ENCODE peak calls at places on chromosomes 6 and 20, in seven cellular contexts. One of them, this sample, is unnamed.

GRCh38 chr6:147211831-147212230 is 7.6 kb downstream of the STXBP5 start:
- DNase-seq in WERI-Rb-1: no peak
- DNase-seq in psoas muscle: no peak
- DNase-seq in brain microvascular endothelial cell: no peak
- DNase-seq in Panc1: no peak
- DNase-seq in CD8-positive, alpha-beta T cell: no peak
- DNase-seq in mammary epithelial cell: no peak
- DNase-seq in this sample: no peak

GRCh38 chr6:85460951-85461805 is 11.3 kb downstream of the NT5E start:
- DNase-seq in WERI-Rb-1: no peak
- DNase-seq in psoas muscle: no peak
- DNase-seq in brain microvascular endothelial cell: no peak
- DNase-seq in Panc1: no peak
- DNase-seq in CD8-positive, alpha-beta T cell: peak
- DNase-seq in mammary epithelial cell: peak
- DNase-seq in this sample: no peak

GRCh38 chr6:169038691-169039090 is 215.0 kb downstream of the THBS2 start:
- DNase-seq in WERI-Rb-1: no peak
- DNase-seq in psoas muscle: no peak
- DNase-seq in brain microvascular endothelial cell: no peak
- DNase-seq in Panc1: no peak
- DNase-seq in CD8-positive, alpha-beta T cell: no peak
- DNase-seq in mammary epithelial cell: no peak
- DNase-seq in this sample: no peak

GRCh38 chr20:58231678-58232077 is 3.2 kb upstream of the ANKRD60 start:
- DNase-seq in WERI-Rb-1: no peak
- DNase-seq in psoas muscle: no peak
- DNase-seq in brain microvascular endothelial cell: no peak
- DNase-seq in Panc1: no peak
- DNase-seq in CD8-positive, alpha-beta T cell: no peak
- DNase-seq in mammary epithelial cell: no peak
- DNase-seq in this sample: peak

GRCh38 chr20:22752324-22752723 is 168.0 kb upstream of the FOXA2 start:
- DNase-seq in WERI-Rb-1: no peak
- DNase-seq in psoas muscle: no peak
- DNase-seq in brain microvascular endothelial cell: no peak
- DNase-seq in Panc1: no peak
- DNase-seq in CD8-positive, alpha-beta T cell: no peak
- DNase-seq in mammary epithelial cell: no peak
- DNase-seq in this sample: no peak

GRCh38 chr20:4013041-4013440 is 2.3 kb downstream of the RNF24 start:
- DNase-seq in WERI-Rb-1: no peak
- DNase-seq in psoas muscle: no peak
- DNase-seq in brain microvascular endothelial cell: no peak
- DNase-seq in Panc1: no peak
- DNase-seq in CD8-positive, alpha-beta T cell: no peak
- DNase-seq in mammary epithelial cell: no peak
- DNase-seq in this sample: no peak

GRCh38 chr6:123850555-123850954 is 46.9 kb downstream of the NKAIN2 start:
- DNase-seq in WERI-Rb-1: no peak
- DNase-seq in psoas muscle: no peak
- DNase-seq in brain microvascular endothelial cell: no peak
- DNase-seq in Panc1: no peak
- DNase-seq in CD8-positive, alpha-beta T cell: no peak
- DNase-seq in mammary epithelial cell: no peak
- DNase-seq in this sample: no peak

GRCh38 chr6:16401868-16402267 is 163.5 kb downstream of the GMPR start:
- DNase-seq in WERI-Rb-1: no peak
- DNase-seq in psoas muscle: no peak
- DNase-seq in brain microvascular endothelial cell: no peak
- DNase-seq in Panc1: no peak
- DNase-seq in CD8-positive, alpha-beta T cell: no peak
- DNase-seq in mammary epithelial cell: no peak
- DNase-seq in this sample: no peak

GRCh38 chr6:43916924-43917877 is 147.2 kb downstream of the VEGFA start:
- DNase-seq in WERI-Rb-1: peak
- DNase-seq in psoas muscle: peak
- DNase-seq in brain microvascular endothelial cell: no peak
- DNase-seq in Panc1: no peak
- DNase-seq in CD8-positive, alpha-beta T cell: no peak
- DNase-seq in mammary epithelial cell: no peak
- DNase-seq in this sample: peak

GRCh38 chr6:154615483-154616025 is 105.1 kb upstream of the CNKSR3 start:
- DNase-seq in WERI-Rb-1: no peak
- DNase-seq in psoas muscle: peak
- DNase-seq in brain microvascular endothelial cell: peak
- DNase-seq in Panc1: peak
- DNase-seq in CD8-positive, alpha-beta T cell: no peak
- DNase-seq in mammary epithelial cell: peak
- DNase-seq in this sample: no peak

GRCh38 chr6:110595112-110595511 is 118.7 kb upstream of the SLC22A16 start:
- DNase-seq in WERI-Rb-1: no peak
- DNase-seq in psoas muscle: no peak
- DNase-seq in brain microvascular endothelial cell: no peak
- DNase-seq in Panc1: no peak
- DNase-seq in CD8-positive, alpha-beta T cell: no peak
- DNase-seq in mammary epithelial cell: no peak
- DNase-seq in this sample: peak
- H3K27ac ChIP-seq in WERI-Rb-1: no peak
- H3K27ac ChIP-seq in psoas muscle: no peak
- H3K27ac ChIP-seq in brain microvascular endothelial cell: no peak
- H3K27ac ChIP-seq in Panc1: no peak
- H3K27ac ChIP-seq in CD8-positive, alpha-beta T cell: no peak
- H3K27ac ChIP-seq in mammary epithelial cell: no peak
- H3K27ac ChIP-seq in this sample: no peak

GRCh38 chr20:19981091-19981490 is 36.1 kb upstream of the NAA20 start:
- DNase-seq in WERI-Rb-1: no peak
- DNase-seq in psoas muscle: no peak
- DNase-seq in brain microvascular endothelial cell: no peak
- DNase-seq in Panc1: no peak
- DNase-seq in CD8-positive, alpha-beta T cell: no peak
- DNase-seq in mammary epithelial cell: peak
- DNase-seq in this sample: no peak
- H3K27ac ChIP-seq in WERI-Rb-1: no peak
- H3K27ac ChIP-seq in psoas muscle: no peak
- H3K27ac ChIP-seq in brain microvascular endothelial cell: no peak
- H3K27ac ChIP-seq in Panc1: peak
- H3K27ac ChIP-seq in CD8-positive, alpha-beta T cell: no peak
- H3K27ac ChIP-seq in mammary epithelial cell: peak
- H3K27ac ChIP-seq in this sample: peak

GRCh38 chr6:72674842-72675241 is 53.0 kb downstream of the KCNQ5 start:
- DNase-seq in WERI-Rb-1: no peak
- DNase-seq in psoas muscle: no peak
- DNase-seq in brain microvascular endothelial cell: no peak
- DNase-seq in Panc1: no peak
- DNase-seq in CD8-positive, alpha-beta T cell: no peak
- DNase-seq in mammary epithelial cell: no peak
- DNase-seq in this sample: no peak
- H3K27ac ChIP-seq in WERI-Rb-1: no peak
- H3K27ac ChIP-seq in psoas muscle: no peak
- H3K27ac ChIP-seq in brain microvascular endothelial cell: no peak
- H3K27ac ChIP-seq in Panc1: no peak
- H3K27ac ChIP-seq in CD8-positive, alpha-beta T cell: no peak
- H3K27ac ChIP-seq in mammary epithelial cell: no peak
- H3K27ac ChIP-seq in this sample: peak

GRCh38 chr20:48687097-48687800 is 140.6 kb downstream of the PREX1 start:
- DNase-seq in WERI-Rb-1: no peak
- DNase-seq in psoas muscle: no peak
- DNase-seq in brain microvascular endothelial cell: no peak
- DNase-seq in Panc1: no peak
- DNase-seq in CD8-positive, alpha-beta T cell: no peak
- DNase-seq in mammary epithelial cell: no peak
- DNase-seq in this sample: no peak

GRCh38 chr20:48684501-48685041 is 143.2 kb downstream of the PREX1 start:
- DNase-seq in WERI-Rb-1: no peak
- DNase-seq in psoas muscle: no peak
- DNase-seq in brain microvascular endothelial cell: no peak
- DNase-seq in Panc1: no peak
- DNase-seq in CD8-positive, alpha-beta T cell: no peak
- DNase-seq in mammary epithelial cell: no peak
- DNase-seq in this sample: peak

GRCh38 chr20:48688579-48688978 is 139.2 kb downstream of the PREX1 start:
- DNase-seq in WERI-Rb-1: no peak
- DNase-seq in psoas muscle: no peak
- DNase-seq in brain microvascular endothelial cell: no peak
- DNase-seq in Panc1: no peak
- DNase-seq in CD8-positive, alpha-beta T cell: no peak
- DNase-seq in mammary epithelial cell: no peak
- DNase-seq in this sample: no peak

GRCh38 chr20:48685300-48685699 is 142.5 kb downstream of the PREX1 start:
- DNase-seq in WERI-Rb-1: no peak
- DNase-seq in psoas muscle: no peak
- DNase-seq in brain microvascular endothelial cell: no peak
- DNase-seq in Panc1: no peak
- DNase-seq in CD8-positive, alpha-beta T cell: no peak
- DNase-seq in mammary epithelial cell: no peak
- DNase-seq in this sample: no peak

GRCh38 chr20:48686238-48687096 is 141.3 kb downstream of the PREX1 start:
- DNase-seq in WERI-Rb-1: peak
- DNase-seq in psoas muscle: peak
- DNase-seq in brain microvascular endothelial cell: no peak
- DNase-seq in Panc1: no peak
- DNase-seq in CD8-positive, alpha-beta T cell: no peak
- DNase-seq in mammary epithelial cell: no peak
- DNase-seq in this sample: no peak
- H3K27ac ChIP-seq in WERI-Rb-1: peak
- H3K27ac ChIP-seq in psoas muscle: peak
- H3K27ac ChIP-seq in brain microvascular endothelial cell: no peak
- H3K27ac ChIP-seq in Panc1: no peak
- H3K27ac ChIP-seq in CD8-positive, alpha-beta T cell: no peak
- H3K27ac ChIP-seq in mammary epithelial cell: no peak
- H3K27ac ChIP-seq in this sample: no peak

GRCh38 chr6:35365599-35366596 is 23.5 kb downstream of the PPARD start:
- DNase-seq in WERI-Rb-1: no peak
- DNase-seq in psoas muscle: no peak
- DNase-seq in brain microvascular endothelial cell: no peak
- DNase-seq in Panc1: no peak
- DNase-seq in CD8-positive, alpha-beta T cell: no peak
- DNase-seq in mammary epithelial cell: peak
- DNase-seq in this sample: no peak
- H3K27ac ChIP-seq in WERI-Rb-1: no peak
- H3K27ac ChIP-seq in psoas muscle: peak
- H3K27ac ChIP-seq in brain microvascular endothelial cell: no peak
- H3K27ac ChIP-seq in Panc1: no peak
- H3K27ac ChIP-seq in CD8-positive, alpha-beta T cell: no peak
- H3K27ac ChIP-seq in mammary epithelial cell: no peak
- H3K27ac ChIP-seq in this sample: no peak

GRCh38 chr20:53872081-53872541 is 198.3 kb downstream of the BCAS1 start:
- DNase-seq in WERI-Rb-1: no peak
- DNase-seq in psoas muscle: no peak
- DNase-seq in brain microvascular endothelial cell: no peak
- DNase-seq in Panc1: no peak
- DNase-seq in CD8-positive, alpha-beta T cell: no peak
- DNase-seq in mammary epithelial cell: no peak
- DNase-seq in this sample: no peak
- H3K27ac ChIP-seq in WERI-Rb-1: no peak
- H3K27ac ChIP-seq in psoas muscle: no peak
- H3K27ac ChIP-seq in brain microvascular endothelial cell: peak
- H3K27ac ChIP-seq in Panc1: peak
- H3K27ac ChIP-seq in CD8-positive, alpha-beta T cell: peak
- H3K27ac ChIP-seq in mammary epithelial cell: peak
- H3K27ac ChIP-seq in this sample: no peak

DNA sequence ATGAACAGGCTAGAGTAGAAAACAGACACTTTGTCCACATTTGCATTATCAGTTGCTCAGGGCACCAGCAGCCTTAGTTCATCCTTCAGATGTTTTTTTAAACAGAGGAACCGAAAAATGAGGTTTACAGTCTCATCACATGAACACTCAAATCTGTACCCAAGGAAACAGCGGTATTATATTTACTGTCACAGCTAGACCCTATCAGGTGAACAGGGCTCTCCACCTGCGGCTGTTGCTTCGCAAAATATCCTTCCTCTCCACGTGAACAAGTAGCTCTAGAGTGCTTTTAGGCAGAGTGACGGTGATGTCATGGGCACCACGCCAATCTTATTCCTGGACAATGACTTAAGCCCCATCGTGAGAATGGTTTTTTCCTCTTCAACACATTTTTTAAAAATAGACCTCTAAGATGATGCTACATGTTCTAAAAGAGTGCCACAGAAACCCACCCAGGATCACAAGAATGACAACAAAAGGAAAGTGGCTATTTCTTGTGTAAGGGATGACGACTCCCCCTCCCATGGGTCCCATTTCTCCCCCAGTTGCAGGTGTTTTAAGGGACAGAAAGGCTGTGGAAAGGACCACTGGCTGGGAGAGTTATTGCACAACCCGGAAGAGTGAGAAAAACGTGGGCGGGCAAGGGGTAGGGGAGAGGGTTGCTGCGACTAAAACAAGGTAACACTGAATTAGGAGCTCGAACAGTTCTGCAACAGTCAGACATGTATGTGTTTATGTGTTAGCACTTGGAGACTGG is 77.7 kb downstream of the EFHC1 start:
- DNase-seq in WERI-Rb-1: no peak
- DNase-seq in psoas muscle: peak
- DNase-seq in brain microvascular endothelial cell: no peak
- DNase-seq in Panc1: no peak
- DNase-seq in CD8-positive, alpha-beta T cell: no peak
- DNase-seq in mammary epithelial cell: no peak
- DNase-seq in this sample: peak
- H3K27ac ChIP-seq in WERI-Rb-1: no peak
- H3K27ac ChIP-seq in psoas muscle: no peak
- H3K27ac ChIP-seq in brain microvascular endothelial cell: peak
- H3K27ac ChIP-seq in Panc1: peak
- H3K27ac ChIP-seq in CD8-positive, alpha-beta T cell: no peak
- H3K27ac ChIP-seq in mammary epithelial cell: no peak
- H3K27ac ChIP-seq in this sample: no peak

GRCh38 chr6:22789315-22789714 is 219.9 kb downstream of the HDGFL1 start:
- DNase-seq in WERI-Rb-1: no peak
- DNase-seq in psoas muscle: no peak
- DNase-seq in brain microvascular endothelial cell: no peak
- DNase-seq in Panc1: no peak
- DNase-seq in CD8-positive, alpha-beta T cell: no peak
- DNase-seq in mammary epithelial cell: peak
- DNase-seq in this sample: no peak

GRCh38 chr6:22783921-22784320 is 214.6 kb downstream of the HDGFL1 start:
- DNase-seq in WERI-Rb-1: no peak
- DNase-seq in psoas muscle: no peak
- DNase-seq in brain microvascular endothelial cell: no peak
- DNase-seq in Panc1: no peak
- DNase-seq in CD8-positive, alpha-beta T cell: no peak
- DNase-seq in mammary epithelial cell: no peak
- DNase-seq in this sample: no peak

GRCh38 chr6:22785036-22785435 is 215.7 kb downstream of the HDGFL1 start:
- DNase-seq in WERI-Rb-1: no peak
- DNase-seq in psoas muscle: no peak
- DNase-seq in brain microvascular endothelial cell: no peak
- DNase-seq in Panc1: no peak
- DNase-seq in CD8-positive, alpha-beta T cell: no peak
- DNase-seq in mammary epithelial cell: no peak
- DNase-seq in this sample: no peak

GRCh38 chr6:22788038-22788437 is 218.7 kb downstream of the HDGFL1 start:
- DNase-seq in WERI-Rb-1: no peak
- DNase-seq in psoas muscle: no peak
- DNase-seq in brain microvascular endothelial cell: no peak
- DNase-seq in Panc1: no peak
- DNase-seq in CD8-positive, alpha-beta T cell: no peak
- DNase-seq in mammary epithelial cell: no peak
- DNase-seq in this sample: no peak

DNA sequence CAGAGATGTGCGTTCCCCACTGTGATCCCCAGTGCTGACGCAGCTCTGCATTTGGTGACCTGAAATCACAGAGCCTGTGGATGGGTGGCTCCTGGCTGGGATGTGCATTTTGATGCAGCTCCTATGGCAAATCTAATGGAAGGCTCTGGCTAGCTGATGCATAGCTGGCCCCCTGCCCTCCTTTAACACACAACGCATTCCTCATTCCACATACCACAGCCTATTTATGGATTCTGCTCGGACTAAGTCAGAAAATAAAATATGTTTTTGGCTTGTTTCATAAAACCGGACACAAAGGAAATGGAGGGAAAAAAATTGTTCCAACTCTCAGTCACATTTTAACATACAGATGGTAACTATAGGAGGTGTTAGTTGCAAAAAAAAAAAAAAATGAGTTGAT is 215.2 kb downstream of the HDGFL1 start:
- DNase-seq in WERI-Rb-1: no peak
- DNase-seq in psoas muscle: no peak
- DNase-seq in brain microvascular endothelial cell: peak
- DNase-seq in Panc1: no peak
- DNase-seq in CD8-positive, alpha-beta T cell: no peak
- DNase-seq in mammary epithelial cell: no peak
- DNase-seq in this sample: no peak
- H3K27ac ChIP-seq in WERI-Rb-1: no peak
- H3K27ac ChIP-seq in psoas muscle: no peak
- H3K27ac ChIP-seq in brain microvascular endothelial cell: no peak
- H3K27ac ChIP-seq in Panc1: no peak
- H3K27ac ChIP-seq in CD8-positive, alpha-beta T cell: no peak
- H3K27ac ChIP-seq in mammary epithelial cell: no peak
- H3K27ac ChIP-seq in this sample: no peak

This sample was measured in trophoblast cell.